ENCODE peak calls at places on chromosome 1, in eight cellular contexts. V, W, Y, F, J, N, R and U are unnamed samples.

GRCh38 chr1:230730979-230731378 is 16.2 kb upstream of the CAPN9 start:
- ATAC-seq in V (peak), F (no peak), W (no peak), J (no peak), R (no peak), Y (no peak), N (no peak), U (peak)

GRCh38 chr1:113981962-113982931 is 3.0 kb downstream of the OLFML3 start:
- ATAC-seq in W (peak), F (peak), J (peak), R (no peak), V (peak), Y (no peak), N (peak), U (peak)

GRCh38 chr1:200960948-200961340 is 62.6 kb downstream of the KIF21B start:
- ATAC-seq in W (no peak), Y (no peak), V (no peak), F (no peak), J (no peak), R (no peak), N (no peak), U (no peak)

GRCh38 chr1:15383810-15384209 is 25.9 kb upstream of the EFHD2 start:
- ATAC-seq in J (no peak), R (no peak), V (no peak), N (no peak), F (no peak), W (no peak), Y (no peak), U (no peak)

GRCh38 chr1:60670313-60670712 is 412.0 kb upstream of the NFIA start:
- ATAC-seq in R (no peak), F (no peak), N (no peak), V (no peak), J (no peak), Y (no peak), W (no peak), U (no peak)

GRCh38 chr1:201418461-201418860 is 3.1 kb downstream of the TNNI1 start:
- ATAC-seq in J (no peak), W (no peak), V (no peak), Y (no peak), F (no peak), R (no peak), N (no peak), U (no peak)

GRCh38 chr1:218674280-218674773 is 329.2 kb downstream of the TGFB2 start:
- ATAC-seq in N (peak), W (no peak), Y (no peak), R (no peak), V (no peak), F (peak), J (peak), U (no peak)

GRCh38 chr1:156233421-156234127 is 8.4 kb upstream of the BGLAP start:
- ATAC-seq in R (no peak), J (no peak), Y (no peak), N (peak), F (peak), W (no peak), V (no peak), U (no peak)